ENCODE peak calls at places on chromosomes 6 and 20, in five cellular contexts. H is endothelial cell of umbilical vein, U is neural crest cell, A is colonic mucosa, F is HFFc6. Q is an unnamed sample.

GRCh38 chr6:40948598-40948997 is 90.4 kb downstream of the UNC5CL start:
- DNase-seq in H (no peak), U (no peak), A (no peak), F (peak; percentile 40), Q (no peak)

GRCh38 chr6:130417951-130418350 is 52.1 kb downstream of the TMEM200A start:
- DNase-seq in H (no peak), U (no peak), A (no peak), F (peak; percentile 44), Q (no peak)

GRCh38 chr6:3987072-3987471 is 91.9 kb downstream of the FAM217A start:
- DNase-seq in H (peak; percentile 84), U (no peak), A (peak; percentile 32), F (peak; percentile 4), Q (peak; percentile 14)

GRCh38 chr6:3775906-3776305 is 24.4 kb upstream of the PXDC1 start:
- DNase-seq in H (no peak), U (no peak), A (no peak), F (no peak), Q (no peak)

GRCh38 chr6:1789092-1789491 is 179.4 kb downstream of the FOXC1 start:
- DNase-seq in H (peak; percentile 72), U (no peak), A (no peak), F (no peak), Q (no peak)

GRCh38 chr6:47138046-47138445 is 95.9 kb upstream of the ADGRF1 start:
- DNase-seq in H (peak; percentile 18), U (no peak), A (no peak), F (no peak), Q (no peak)

GRCh38 chr6:134031696-134032255 is 20.6 kb downstream of the SLC2A12 start:
- DNase-seq in H (no peak), U (no peak), A (no peak), F (no peak), Q (no peak)

GRCh38 chr6:108074057-108074358 is 533 bp downstream of the OSTM1 start:
- DNase-seq in H (no peak), U (no peak), A (no peak), F (no peak), Q (no peak)

GRCh38 chr6:2839195-2839981 is 2.3 kb downstream of the SERPINB1 start:
- DNase-seq in H (peak; percentile 55), U (no peak), A (no peak), F (peak; percentile 50), Q (no peak)

GRCh38 chr20:32945710-32946221 is 58.5 kb downstream of the SUN5 start:
- DNase-seq in H (peak; percentile 37), U (no peak), A (no peak), F (peak; percentile 27), Q (no peak)

GRCh38 chr6:4743026-4743425 is 33.2 kb upstream of the CDYL start:
- DNase-seq in H (no peak), U (no peak), A (no peak), F (no peak), Q (no peak)

GRCh38 chr6:163391983-163392382 is 22.5 kb upstream of the QKI start:
- DNase-seq in H (no peak), U (no peak), A (no peak), F (no peak), Q (no peak)

GRCh38 chr6:142857609-142858195 is 87.3 kb downstream of the HIVEP2 start:
- DNase-seq in H (no peak), U (no peak), A (no peak), F (no peak), Q (no peak)

GRCh38 chr6:146090474-146090873 is 61.6 kb downstream of the GRM1 start:
- DNase-seq in H (no peak), U (no peak), A (no peak), F (no peak), Q (no peak)

GRCh38 chr6:85551264-85551663 is 42.4 kb downstream of the SNX14 start:
- DNase-seq in H (no peak), U (no peak), A (no peak), F (no peak), Q (no peak)

GRCh38 chr6:166415306-166415705 is 32.6 kb upstream of the MPC1 start:
- DNase-seq in H (no peak), U (no peak), A (no peak), F (no peak), Q (no peak)

DNA sequence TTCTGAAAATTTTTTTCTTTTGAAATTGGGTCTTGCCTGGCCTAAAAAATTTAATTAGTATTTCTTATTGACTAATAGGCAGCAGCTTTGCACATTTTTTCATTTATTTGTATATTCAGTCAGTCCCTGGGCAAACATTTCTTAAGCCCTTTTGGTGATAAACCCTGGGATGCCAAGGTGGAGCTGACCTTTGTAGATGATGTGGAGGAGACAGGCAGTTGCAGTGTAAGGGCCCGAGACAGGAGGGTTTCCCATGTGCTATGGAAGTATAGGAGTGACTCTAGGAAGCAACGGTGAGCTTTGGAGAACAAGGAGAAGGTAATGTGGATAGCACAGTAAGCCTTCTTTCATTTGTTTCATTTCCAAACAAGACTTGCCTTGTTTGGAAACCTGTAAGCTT is 3.5 kb downstream of the MYBL2 start:
- DNase-seq in H (no peak), U (no peak), A (no peak), F (no peak), Q (no peak)
- TF ChIP-seq CTCF in H (no peak), U (no peak), A (no peak), F (no peak), Q (no peak)

GRCh38 chr6:66496659-66497058 is 789.6 kb upstream of the EYS start:
- DNase-seq in H (no peak), U (no peak), A (no peak), F (no peak), Q (no peak)
- TF ChIP-seq CTCF in H (no peak), U (peak; percentile 57), A (no peak), F (peak; percentile 18), Q (no peak)

GRCh38 chr6:35754452-35755321 is 17.9 kb downstream of the ARMC12 start:
- DNase-seq in H (no peak), U (no peak), A (no peak), F (no peak), Q (no peak)
- TF ChIP-seq CTCF in H (no peak), U (no peak), A (no peak), F (no peak), Q (no peak)

GRCh38 chr6:52063584-52064400 is 23.6 kb downstream of the PKHD1 start:
- DNase-seq in H (peak; percentile 17), U (peak; percentile 18), A (peak; percentile 50), F (peak; percentile 4), Q (peak; percentile 15)
- TF ChIP-seq CTCF in H (peak; percentile 33), U (peak; percentile 66), A (peak; percentile 44), F (peak; percentile 69), Q (peak; percentile 47)

GRCh38 chr6:138129190-138129589 is 22.0 kb upstream of the PERP start:
- DNase-seq in H (no peak), U (no peak), A (no peak), F (no peak), Q (no peak)
- TF ChIP-seq CTCF in H (no peak), U (no peak), A (no peak), F (no peak), Q (no peak)

DNA sequence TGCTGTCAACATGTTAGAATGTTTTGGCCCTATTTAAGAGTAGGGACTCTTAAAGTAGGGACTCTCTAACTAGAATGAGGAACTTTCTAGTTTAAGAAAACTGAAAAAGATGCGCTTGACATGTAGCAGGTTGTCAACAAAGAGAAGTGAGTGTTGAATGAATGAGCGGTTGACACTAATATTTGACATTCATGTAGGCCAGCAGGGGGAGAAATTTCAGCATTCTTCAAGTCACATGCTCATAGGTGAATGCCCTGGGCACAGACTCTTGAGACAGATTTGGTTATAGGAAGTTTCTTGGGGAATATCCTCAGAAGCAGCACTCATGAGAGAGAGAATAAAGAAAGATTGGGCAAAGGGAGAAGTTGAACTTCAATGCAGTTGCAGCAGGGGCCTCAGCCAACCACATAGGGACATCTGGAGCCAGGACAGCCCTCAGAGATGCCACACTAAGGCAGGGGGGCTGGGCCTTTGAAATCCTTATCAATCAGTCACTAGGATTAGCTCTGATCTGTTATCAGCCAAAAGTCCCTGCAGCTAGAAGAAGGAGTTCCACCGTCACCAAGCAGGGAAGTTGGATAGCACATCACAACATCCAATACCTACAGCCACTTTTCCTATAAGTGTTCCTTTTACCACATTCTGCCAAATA is 145.1 kb upstream of the FKBP1C start:
- DNase-seq in H (no peak), U (no peak), A (no peak), F (no peak), Q (no peak)
- TF ChIP-seq CTCF in H (no peak), U (peak; percentile 48), A (no peak), F (peak; percentile 13), Q (no peak)

GRCh38 chr6:97438011-97438671 is 155.1 kb upstream of the MMS22L start:
- DNase-seq in H (no peak), U (no peak), A (no peak), F (no peak), Q (no peak)

GRCh38 chr6:97445406-97445805 is 162.4 kb upstream of the MMS22L start:
- DNase-seq in H (no peak), U (no peak), A (no peak), F (no peak), Q (no peak)

GRCh38 chr6:97437087-97437486 is 154.1 kb upstream of the MMS22L start:
- DNase-seq in H (peak; percentile 34), U (no peak), A (no peak), F (peak; percentile 17), Q (peak; percentile 2)

GRCh38 chr6:97443408-97444080 is 160.5 kb upstream of the MMS22L start:
- DNase-seq in H (no peak), U (no peak), A (no peak), F (no peak), Q (no peak)

DNA sequence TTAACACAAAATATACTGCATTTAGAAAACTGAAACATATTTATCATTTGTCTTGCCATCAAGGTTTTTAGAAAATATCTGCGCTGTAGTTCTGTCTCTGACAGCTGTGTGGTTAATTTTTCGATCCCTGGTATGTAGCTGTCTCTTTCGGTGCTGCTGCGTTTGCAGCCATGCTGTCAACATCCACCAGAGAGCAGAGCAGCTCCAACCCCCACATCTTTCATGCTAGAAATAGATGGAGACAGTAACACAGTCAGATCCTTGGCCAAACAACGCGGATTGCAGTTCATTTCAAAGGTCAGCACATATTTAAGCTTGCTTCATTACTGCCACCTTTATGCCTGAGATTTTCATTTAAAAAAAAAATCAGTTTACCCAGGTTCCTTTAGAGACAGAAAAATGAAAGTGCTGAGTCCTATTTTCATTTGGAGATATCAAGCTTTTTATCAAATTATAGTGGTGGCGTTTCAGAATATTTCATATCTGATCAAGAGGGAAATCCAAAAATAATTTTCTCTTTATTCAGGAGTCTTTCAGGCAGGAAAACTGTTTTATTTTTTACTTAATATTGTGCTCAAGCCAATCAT is 157.7 kb upstream of the MMS22L start:
- DNase-seq in H (peak; percentile 10), U (peak; percentile 36), A (no peak), F (peak; percentile 24), Q (no peak)
- TF ChIP-seq CTCF in H (peak; percentile 34), U (peak; percentile 67), A (no peak), F (peak; percentile 69), Q (peak; percentile 17)

DNA sequence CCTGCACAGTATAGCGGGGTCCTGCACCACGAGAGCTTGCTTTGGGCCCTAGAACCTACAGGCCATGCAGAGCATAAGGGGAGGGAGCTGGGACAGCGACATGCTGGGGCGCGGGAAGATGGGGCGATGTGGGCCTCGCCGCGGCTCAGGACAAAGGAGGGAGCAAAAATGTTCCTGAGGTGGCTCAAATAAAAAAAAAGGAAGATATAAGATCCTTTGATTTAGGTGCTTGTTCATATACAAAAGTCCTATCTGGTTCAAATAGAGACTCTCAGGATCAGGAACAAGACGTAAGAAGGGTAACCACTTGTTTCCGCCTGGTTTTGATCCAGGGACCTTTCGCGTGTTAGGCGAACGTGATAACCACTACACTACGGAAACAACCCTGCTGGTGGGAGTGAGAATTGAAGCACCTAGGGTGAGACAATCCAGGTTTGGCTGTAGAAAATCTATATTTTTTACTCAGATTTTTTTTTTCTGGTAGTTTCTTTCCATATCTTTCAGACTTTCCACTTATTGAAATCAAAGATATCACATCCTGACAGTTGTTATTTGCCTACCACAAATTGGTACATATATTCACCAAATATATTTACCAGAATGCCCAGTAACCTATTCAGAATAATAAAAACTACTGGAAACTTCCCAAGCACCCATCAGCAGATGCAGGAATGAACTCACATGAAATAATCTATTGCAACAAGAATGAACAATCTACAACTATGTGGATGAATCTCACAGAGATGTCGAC is 177.9 kb upstream of the ZNF184 start:
- DNase-seq in H (peak; percentile 22), U (peak; percentile 72), A (no peak), F (peak; percentile 63), Q (no peak)
- TF ChIP-seq CTCF in H (no peak), U (peak; percentile 61), A (peak; percentile 23), F (peak; percentile 57), Q (peak; percentile 29)